ENCODE peak calls at places on chromosomes 2 and 18, in ten cellular contexts. C is GM20000, K is fibroblast of lung, Z is GM10248, F is thoracic aorta, S is Peyer's patch, H is progenitor cell of endocrine pancreas, X is ovary, A is GM13977, P is A549. Y is an unnamed sample.

GRCh38 chr18:47604041-47604440 is 326.4 kb downstream of the SMAD2 start:
- DNase-seq in C (no peak), K (no peak), Z (no peak), F (no peak), S (no peak), H (no peak), X (no peak), A (no peak), P (no peak), Y (no peak)

GRCh38 chr2:65107530-65107929 is 22.4 kb downstream of the RAB1A start:
- DNase-seq in C (no peak), K (no peak), Z (no peak), F (no peak), S (no peak), H (no peak), X (no peak), A (no peak), P (no peak), Y (no peak)

GRCh38 chr2:71693286-71694270 is 240.2 kb downstream of the DYSF start:
- DNase-seq in C (no peak), K (no peak), Z (no peak), F (no peak), S (no peak), H (no peak), X (no peak), A (no peak), P (no peak), Y (no peak)

GRCh38 chr18:424071-424868 is 76.2 kb downstream of the COLEC12 start:
- DNase-seq in C (no peak), K (peak), Z (no peak), F (no peak), S (no peak), H (no peak), X (no peak), A (no peak), P (no peak), Y (no peak)

GRCh38 chr2:68839260-68839833 is 31.9 kb downstream of the BMP10 start:
- DNase-seq in C (no peak), K (no peak), Z (peak), F (no peak), S (no peak), H (no peak), X (no peak), A (no peak), P (peak), Y (no peak)

GRCh38 chr18:70468861-70469570 is 180.2 kb downstream of the SOCS6 start:
- DNase-seq in C (no peak), K (no peak), Z (no peak), F (no peak), S (no peak), H (no peak), X (no peak), A (no peak), P (no peak), Y (no peak)

GRCh38 chr2:37554687-37555086 is 116.8 kb downstream of the CDC42EP3 start:
- DNase-seq in C (no peak), K (no peak), Z (no peak), F (no peak), S (no peak), H (no peak), X (no peak), A (no peak), P (no peak), Y (no peak)

GRCh38 chr2:169221745-169222369 is 140.5 kb downstream of the LRP2 start:
- DNase-seq in C (no peak), K (peak), Z (no peak), F (no peak), S (no peak), H (no peak), X (no peak), A (no peak), P (peak), Y (no peak)

GRCh38 chr2:110865188-110865587 is 132.8 kb downstream of the ACOXL start:
- DNase-seq in C (peak), K (peak), Z (peak), F (no peak), S (peak), H (no peak), X (no peak), A (peak), P (no peak), Y (no peak)

GRCh38 chr2:219109468-219109867 is 48.7 kb upstream of the IHH start:
- DNase-seq in C (no peak), K (no peak), Z (no peak), F (no peak), S (peak), H (no peak), X (no peak), A (no peak), P (no peak), Y (no peak)

GRCh38 chr2:195672674-195673073 is 15.6 kb downstream of the SLC39A10 start:
- DNase-seq in C (no peak), K (no peak), Z (no peak), F (no peak), S (no peak), H (no peak), X (no peak), A (no peak), P (no peak), Y (no peak)

GRCh38 chr18:9353596-9353995 is 19.0 kb downstream of the TWSG1 start:
- DNase-seq in C (peak), K (no peak), Z (peak), F (no peak), S (no peak), H (no peak), X (no peak), A (peak), P (no peak), Y (no peak)

GRCh38 chr2:59745085-59745484 is 808.4 kb downstream of the BCL11A start:
- DNase-seq in C (no peak), K (no peak), Z (no peak), F (no peak), S (no peak), H (no peak), X (no peak), A (no peak), P (no peak), Y (no peak)

GRCh38 chr2:68345129-68345875 is 19.8 kb upstream of the PLEK start:
- DNase-seq in C (no peak), K (no peak), Z (no peak), F (no peak), S (no peak), H (no peak), X (no peak), A (no peak), P (no peak), Y (no peak)

GRCh38 chr2:165746501-165746900 is 47.5 kb downstream of the GALNT3 start:
- DNase-seq in C (no peak), K (peak), Z (no peak), F (no peak), S (no peak), H (no peak), X (no peak), A (no peak), P (no peak), Y (no peak)

GRCh38 chr2:101847661-101848339 is 144.0 kb upstream of the IL1R2 start:
- DNase-seq in C (no peak), K (no peak), Z (no peak), F (no peak), S (no peak), H (no peak), X (no peak), A (no peak), P (no peak), Y (no peak)

GRCh38 chr18:49227456-49227855 is 233.0 kb downstream of the DYM start:
- DNase-seq in C (no peak), K (no peak), Z (no peak), F (no peak), S (peak), H (no peak), X (no peak), A (no peak), P (no peak), Y (no peak)

GRCh38 chr18:76505611-76506010 is 10.6 kb upstream of the ZNF516 start:
- DNase-seq in C (no peak), K (no peak), Z (no peak), F (no peak), S (no peak), H (no peak), X (no peak), A (no peak), P (no peak), Y (no peak)

GRCh38 chr2:200159366-200159720 is 147.2 kb upstream of the SPATS2L start:
- DNase-seq in C (no peak), K (peak), Z (no peak), F (no peak), S (no peak), H (no peak), X (no peak), A (no peak), P (no peak), Y (no peak)

GRCh38 chr2:204655101-204655500 is 109.8 kb downstream of the PARD3B start:
- DNase-seq in C (no peak), K (peak), Z (no peak), F (no peak), S (no peak), H (no peak), X (no peak), A (no peak), P (no peak), Y (no peak)

DNA sequence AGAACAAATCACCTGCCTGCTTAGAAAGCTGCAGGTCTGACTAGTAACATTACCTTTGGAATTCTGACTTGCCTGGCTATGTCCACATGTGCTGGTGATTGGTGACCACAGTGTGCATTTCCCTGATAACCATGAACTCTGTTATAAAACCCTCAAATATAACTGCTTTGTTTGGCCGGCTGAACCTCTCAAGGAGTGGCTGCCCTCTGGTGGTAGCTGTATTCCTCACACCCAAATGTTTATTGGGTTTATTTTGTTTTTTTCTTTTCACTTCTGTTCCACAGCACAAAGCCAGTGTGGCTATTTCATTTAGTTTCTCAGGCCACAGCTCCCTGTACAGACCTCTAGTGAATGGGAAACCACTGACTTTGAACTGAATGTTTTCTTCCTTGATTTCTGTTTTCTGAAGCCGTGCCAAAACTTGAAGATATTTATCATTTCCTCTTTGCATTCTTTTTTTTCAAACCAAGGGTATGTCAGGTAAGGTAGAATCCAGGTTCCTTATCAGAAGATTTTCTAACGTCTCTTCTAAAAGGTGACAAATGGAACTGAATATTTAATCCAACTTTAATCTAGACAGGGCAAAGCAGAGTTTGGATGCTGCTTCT is 549.0 kb upstream of the VRK2 start:
- DNase-seq in C (peak), K (peak), Z (peak), F (no peak), S (peak), H (peak), X (no peak), A (peak), P (peak), Y (peak)
- TF ChIP-seq CTCF in C (peak), K (peak), Z (peak), F (peak), S (no peak), H (peak), X (no peak), A (peak), P (peak), Y (peak)

DNA sequence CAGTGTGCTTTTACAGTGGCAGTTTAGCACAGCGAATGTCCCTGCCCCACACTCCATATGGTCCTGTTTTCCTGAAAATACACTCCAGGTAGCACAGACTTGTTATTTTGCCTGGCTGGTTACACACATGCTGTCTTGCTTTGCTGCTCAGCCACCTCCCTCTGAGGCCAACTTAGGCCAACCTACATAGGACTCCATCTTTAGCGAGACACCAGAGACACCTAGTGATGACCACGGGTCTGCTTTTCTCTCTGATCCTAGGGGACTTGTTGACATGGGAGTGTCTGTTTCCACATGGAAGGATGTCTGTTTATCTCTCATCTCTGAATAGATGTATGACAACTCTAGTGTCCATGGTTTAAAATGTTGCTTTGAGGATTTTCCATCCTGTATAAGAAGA is 43.3 kb downstream of the PLEKHB2 start:
- DNase-seq in C (no peak), K (no peak), Z (no peak), F (no peak), S (no peak), H (no peak), X (no peak), A (no peak), P (peak), Y (no peak)
- TF ChIP-seq CTCF in C (no peak), K (no peak), Z (no peak), F (no peak), S (no peak), H (no peak), X (no peak), A (no peak), P (peak), Y (no peak)

GRCh38 chr2:137886432-137886831 is 77.8 kb upstream of the HNMT start:
- DNase-seq in C (no peak), K (no peak), Z (no peak), F (no peak), S (no peak), H (no peak), X (no peak), A (no peak), P (peak), Y (no peak)
- TF ChIP-seq CTCF in C (no peak), K (no peak), Z (peak), F (no peak), S (no peak), H (peak), X (no peak), A (no peak), P (no peak), Y (no peak)

GRCh38 chr2:26770986-26771586 is 7.0 kb downstream of the SLC35F6 start:
- DNase-seq in C (no peak), K (peak), Z (peak), F (peak), S (peak), H (no peak), X (peak), A (no peak), P (peak), Y (no peak)
- TF ChIP-seq CTCF in C (no peak), K (peak), Z (peak), F (peak), S (no peak), H (peak), X (no peak), A (peak), P (peak), Y (no peak)